ENCODE peak calls at places on chromosomes 5 and 9, in ten cellular contexts. Q is astrocyte of the spinal cord; V is stimulated activated naive CD8-positive, alpha-beta T cell treated with anti-CD3 and anti-CD28 coated beads, Interleukin-15, Interleukin-2, amounts not matched to agents 100 U/mL and 50 U/mL, for 24 hours; S is ELR; L is T follicular helper cell; B is sciatic nerve; J is foreskin fibroblast; I is AG09319; X is COR-L47; N is lung microvascular endothelial cell. H is an unnamed sample.

GRCh38 chr5:44845777-44846176 is 37.0 kb downstream of the MRPS30 start:
- DNase-seq in Q (no peak), V (no peak), S (no peak), L (no peak), B (no peak), J (no peak), I (no peak), X (peak), N (no peak), H (no peak)

GRCh38 chr5:63245271-63245670 is 666.7 kb downstream of the LRRC70 start:
- DNase-seq in Q (no peak), V (no peak), S (peak), L (no peak), B (no peak), J (no peak), I (no peak), X (no peak), N (no peak), H (no peak)

GRCh38 chr5:40481226-40481625 is 198.5 kb upstream of the PTGER4 start:
- DNase-seq in Q (no peak), V (no peak), S (peak), L (no peak), B (no peak), J (no peak), I (no peak), X (no peak), N (no peak), H (no peak)

GRCh38 chr9:95425910-95426551 is 90.7 kb downstream of the PTCH1 start:
- DNase-seq in Q (peak), V (peak), S (peak), L (no peak), B (no peak), J (peak), I (no peak), X (no peak), N (peak), H (no peak)

GRCh38 chr9:110115868-110116542 is 92.0 kb downstream of the C9orf152 start:
- DNase-seq in Q (peak), V (no peak), S (peak), L (no peak), B (no peak), J (peak), I (no peak), X (no peak), N (peak), H (no peak)

GRCh38 chr5:178244566-178244965 is 12.0 kb upstream of the PHYKPL start:
- DNase-seq in Q (no peak), V (no peak), S (no peak), L (no peak), B (no peak), J (peak), I (no peak), X (no peak), N (no peak), H (no peak)

GRCh38 chr9:34566972-34567371 is 22.6 kb downstream of the CNTFR start:
- DNase-seq in Q (no peak), V (no peak), S (no peak), L (no peak), B (no peak), J (no peak), I (no peak), X (no peak), N (no peak), H (no peak)

GRCh38 chr5:95973793-95974325 is 12.2 kb upstream of the ELL2 start:
- DNase-seq in Q (peak), V (no peak), S (peak), L (no peak), B (no peak), J (peak), I (no peak), X (no peak), N (no peak), H (no peak)

GRCh38 chr5:80139573-80139972 is 104.4 kb downstream of the THBS4 start:
- DNase-seq in Q (no peak), V (no peak), S (no peak), L (no peak), B (no peak), J (no peak), I (no peak), X (no peak), N (no peak), H (no peak)

GRCh38 chr5:128111818-128112448 is 28.4 kb downstream of the SLC12A2 start:
- DNase-seq in Q (peak), V (no peak), S (peak), L (no peak), B (no peak), J (peak), I (no peak), X (no peak), N (no peak), H (no peak)

GRCh38 chr9:79189511-79189924 is 382.2 kb upstream of the TLE4 start:
- DNase-seq in Q (peak), V (no peak), S (peak), L (no peak), B (no peak), J (peak), I (no peak), X (no peak), N (no peak), H (no peak)

GRCh38 chr5:159765760-159766517 is 150.3 kb upstream of the ADRA1B start:
- DNase-seq in Q (no peak), V (no peak), S (no peak), L (no peak), B (no peak), J (no peak), I (no peak), X (no peak), N (no peak), H (no peak)

GRCh38 chr9:135216236-135216635 is 128.8 kb downstream of the OLFM1 start:
- DNase-seq in Q (no peak), V (no peak), S (no peak), L (no peak), B (no peak), J (no peak), I (no peak), X (no peak), N (no peak), H (no peak)

GRCh38 chr5:65085181-65085580 is 316.5 kb downstream of the CWC27 start:
- DNase-seq in Q (no peak), V (no peak), S (no peak), L (no peak), B (no peak), J (no peak), I (no peak), X (no peak), N (no peak), H (no peak)

GRCh38 chr5:144403058-144403457 is 232.4 kb downstream of the KCTD16 start:
- DNase-seq in Q (no peak), V (no peak), S (no peak), L (no peak), B (no peak), J (no peak), I (no peak), X (no peak), N (no peak), H (no peak)

GRCh38 chr9:93081081-93081529 is 14.9 kb upstream of the CARD19 start:
- DNase-seq in Q (no peak), V (no peak), S (no peak), L (no peak), B (peak), J (peak), I (no peak), X (no peak), N (no peak), H (no peak)

GRCh38 chr9:108727580-108728056 is 128.2 kb downstream of the ACTL7B start:
- DNase-seq in Q (peak), V (no peak), S (no peak), L (no peak), B (no peak), J (peak), I (no peak), X (no peak), N (no peak), H (no peak)

GRCh38 chr5:83750759-83751158 is 30.1 kb upstream of the HAPLN1 start:
- DNase-seq in Q (no peak), V (no peak), S (no peak), L (no peak), B (no peak), J (no peak), I (no peak), X (no peak), N (no peak), H (no peak)

GRCh38 chr5:174601937-174602336 is 122.4 kb upstream of the MSX2 start:
- DNase-seq in Q (no peak), V (no peak), S (no peak), L (no peak), B (no peak), J (no peak), I (no peak), X (no peak), N (no peak), H (no peak)

H was measured in glomerular endothelial cell.